ENCODE peak calls at places on chromosomes 11 and 22, in seven cellular contexts. Q is activated gamma-delta T cell treated with Interleukin-2 at 50 U/mL for 16 hours; I is HS-5; U is GM12891; W is mesenteric fat pad; X is pons; P is stimulated activated effector memory CD8-positive, alpha-beta T cell treated with anti-CD3 and anti-CD28 coated beads, Interleukin-12 subunit alpha, Interleukin-12 subunit beta, amount 100 ng/mL, for 72 hours. V is an unnamed sample.

GRCh38 chr22:47377926-47378560 is 615.6 kb downstream of the TBC1D22A start:
- DNase-seq in I (no peak), Q (no peak), U (no peak), P (no peak), W (peak; percentile 51), X (no peak), V (no peak)

GRCh38 chr11:69545976-69546617 is 64.6 kb downstream of the LINC01488 start:
- DNase-seq in Q (no peak), P (no peak), I (no peak), X (no peak), U (no peak), W (peak; percentile 65), V (no peak)

GRCh38 chr11:69212121-69213110 is 56.7 kb downstream of the SMIM38 start:
- DNase-seq in Q (no peak), U (no peak), P (no peak), I (no peak), W (peak; percentile 88), X (no peak), V (no peak)

GRCh38 chr11:7551571-7551970 is 37.8 kb downstream of the PPFIBP2 start:
- DNase-seq in P (no peak), X (no peak), Q (no peak), I (peak; percentile 83), W (no peak), U (no peak), V (no peak)

GRCh38 chr22:31250740-31251330 is 38.7 kb downstream of the LIMK2 start:
- DNase-seq in Q (no peak), W (no peak), I (no peak), P (no peak), X (no peak), U (no peak), V (no peak)

GRCh38 chr22:46019351-46019750 is 42.4 kb upstream of the WNT7B start:
- DNase-seq in Q (no peak), W (peak; percentile 28), P (no peak), U (no peak), X (no peak), I (no peak), V (no peak)

GRCh38 chr11:82462588-82462987 is 271.1 kb downstream of the FAM181B start:
- DNase-seq in Q (no peak), W (no peak), X (no peak), P (no peak), U (no peak), I (no peak), V (no peak)

GRCh38 chr11:119481667-119482400 is 58.9 kb upstream of the THY1 start:
- DNase-seq in I (no peak), Q (no peak), P (no peak), X (no peak), U (no peak), W (peak; percentile 87), V (no peak)

GRCh38 chr11:17063171-17064002 is 14.1 kb downstream of the RPS13 start:
- DNase-seq in W (no peak), P (peak; percentile 75), I (no peak), Q (peak; percentile 14), X (peak; percentile 48), U (peak; percentile 39), V (peak; percentile 32)

GRCh38 chr22:35749808-35750207 is 32.1 kb downstream of the APOL5 start:
- DNase-seq in Q (no peak), U (no peak), P (no peak), W (no peak), I (no peak), X (no peak), V (peak; percentile 44)

GRCh38 chr11:47943721-47944554 is 36.4 kb upstream of the PTPRJ start:
- DNase-seq in P (no peak), I (no peak), W (no peak), X (no peak), U (no peak), Q (no peak), V (no peak)

GRCh38 chr11:15897211-15897960 is 459.0 kb downstream of the SOX6 start:
- DNase-seq in Q (no peak), X (peak; percentile 37), U (no peak), I (peak; percentile 50), W (no peak), P (no peak), V (no peak)

GRCh38 chr22:24435861-24436351 is 8.5 kb downstream of the ADORA2A start:
- DNase-seq in U (no peak), W (no peak), I (peak; percentile 41), P (no peak), X (no peak), Q (no peak), V (no peak)

GRCh38 chr11:75453916-75454655 is 21.1 kb upstream of the KLHL35 start:
- DNase-seq in Q (no peak), I (no peak), U (no peak), W (no peak), P (no peak), X (peak; percentile 37), V (no peak)

GRCh38 chr11:119207607-119208006 is 1.5 kb downstream of the CBL start:
- DNase-seq in U (no peak), X (no peak), I (no peak), P (no peak), Q (no peak), W (no peak), V (no peak)

GRCh38 chr11:3091846-3092602 is 34.8 kb upstream of the CARS1 start:
- DNase-seq in U (peak; percentile 97), Q (peak; percentile 66), P (peak; percentile 86), W (peak; percentile 92), X (peak; percentile 38), I (no peak), V (peak; percentile 76)

GRCh38 chr11:34576331-34576730 is 44.6 kb upstream of the EHF start:
- DNase-seq in U (no peak), X (no peak), Q (no peak), I (no peak), P (no peak), W (no peak), V (no peak)

GRCh38 chr11:98979212-98979611 is 41.5 kb upstream of the CNTN5 start:
- DNase-seq in X (no peak), U (no peak), W (no peak), Q (no peak), P (no peak), I (no peak), V (no peak)

GRCh38 chr11:32326522-32326921 is 108.8 kb downstream of the WT1 start:
- DNase-seq in Q (no peak), W (no peak), I (peak; percentile 28), P (no peak), X (no peak), U (no peak), V (no peak)

GRCh38 chr22:26570126-26570525 is 19.8 kb downstream of the TPST2 start:
- DNase-seq in U (no peak), X (peak; percentile 41), Q (no peak), W (no peak), I (no peak), P (no peak), V (no peak)

GRCh38 chr11:30478923-30479322 is 107.2 kb downstream of the MPPED2 start:
- DNase-seq in I (no peak), U (no peak), X (no peak), W (no peak), P (no peak), Q (no peak), V (no peak)

GRCh38 chr22:36763576-36763975 is 12.3 kb downstream of the IFT27 start:
- DNase-seq in P (no peak), I (no peak), X (no peak), Q (no peak), U (no peak), W (no peak), V (no peak)

GRCh38 chr11:57288771-57289579 is 35.8 kb downstream of the TNKS1BP1 start:
- DNase-seq in Q (no peak), P (no peak), U (no peak), I (no peak), X (no peak), W (no peak), V (no peak)

GRCh38 chr11:64778473-64779298 is at the start of gene SF1:
- DNase-seq in W (peak; percentile 99), U (peak; percentile 84), P (peak; percentile 99), Q (peak; percentile 99), I (peak; percentile 99), X (peak; percentile 100), V (peak; percentile 90)

GRCh38 chr11:1937616-1938342 is 9.4 kb upstream of the MRPL23 start:
- DNase-seq in P (no peak), X (no peak), W (peak; percentile 87), Q (peak; percentile 2), U (no peak), I (no peak), V (peak; percentile 10)

GRCh38 chr11:71927813-71928738 is at the start of gene XNDC1N:
- DNase-seq in P (peak; percentile 90), U (peak; percentile 50), Q (peak; percentile 46), W (no peak), I (peak; percentile 4), X (peak; percentile 95), V (no peak)

GRCh38 chr11:32830413-32830738 is 649 bp downstream of the PRRG4 start:
- DNase-seq in X (no peak), I (no peak), U (no peak), P (no peak), W (no peak), Q (no peak), V (no peak)

GRCh38 chr11:15629690-15630321 is 515.1 kb downstream of the INSC start:
- DNase-seq in Q (no peak), W (no peak), P (no peak), I (no peak), U (no peak), X (no peak), V (no peak)

V was measured in memory B cell.